ENCODE peak calls at places on chromosomes 11 and 22, in seven cellular contexts. One of them, this sample, is unnamed.
A peak's percentile ranks its signal among the peaks of the same experiment; 100 is the strongest.

GRCh38 chr11:66888282-66888681 is 31.4 kb downstream of the LRFN4 start:
- DNase-seq in WERI-Rb-1: no peak
- DNase-seq in Caco-2: no peak
- DNase-seq in bronchial epithelial cell: no peak
- DNase-seq in pancreas: no peak
- DNase-seq in brain microvascular endothelial cell: no peak
- DNase-seq in upper lobe of left lung: no peak
- DNase-seq in this sample: no peak

GRCh38 chr11:107821199-107821926 is 37.2 kb downstream of the SLC35F2 start:
- DNase-seq in WERI-Rb-1: no peak
- DNase-seq in Caco-2: no peak
- DNase-seq in bronchial epithelial cell: no peak
- DNase-seq in pancreas: no peak
- DNase-seq in brain microvascular endothelial cell: no peak
- DNase-seq in upper lobe of left lung: no peak
- DNase-seq in this sample: no peak

GRCh38 chr22:24588370-24588755 is 4.5 kb downstream of the LRRC75B start:
- DNase-seq in WERI-Rb-1: no peak
- DNase-seq in Caco-2: no peak
- DNase-seq in bronchial epithelial cell: no peak
- DNase-seq in pancreas: peak; percentile 84
- DNase-seq in brain microvascular endothelial cell: no peak
- DNase-seq in upper lobe of left lung: peak; percentile 80
- DNase-seq in this sample: no peak

GRCh38 chr22:36746571-36746970 is 29.3 kb downstream of the IFT27 start:
- DNase-seq in WERI-Rb-1: no peak
- DNase-seq in Caco-2: peak; percentile 19
- DNase-seq in bronchial epithelial cell: no peak
- DNase-seq in pancreas: peak; percentile 33
- DNase-seq in brain microvascular endothelial cell: no peak
- DNase-seq in upper lobe of left lung: no peak
- DNase-seq in this sample: no peak

GRCh38 chr22:44107341-44107740 is 73.4 kb upstream of the PARVG start:
- DNase-seq in WERI-Rb-1: no peak
- DNase-seq in Caco-2: no peak
- DNase-seq in bronchial epithelial cell: no peak
- DNase-seq in pancreas: peak; percentile 11
- DNase-seq in brain microvascular endothelial cell: no peak
- DNase-seq in upper lobe of left lung: no peak
- DNase-seq in this sample: no peak

GRCh38 chr22:37817705-37818311 is 5.4 kb upstream of the GALR3 start:
- DNase-seq in WERI-Rb-1: peak; percentile 81
- DNase-seq in Caco-2: peak; percentile 72
- DNase-seq in bronchial epithelial cell: peak; percentile 44
- DNase-seq in pancreas: peak; percentile 98
- DNase-seq in brain microvascular endothelial cell: peak; percentile 72
- DNase-seq in upper lobe of left lung: peak; percentile 95
- DNase-seq in this sample: no peak

GRCh38 chr11:33610903-33611302 is 89.7 kb downstream of the C11orf91 start:
- DNase-seq in WERI-Rb-1: no peak
- DNase-seq in Caco-2: no peak
- DNase-seq in bronchial epithelial cell: no peak
- DNase-seq in pancreas: no peak
- DNase-seq in brain microvascular endothelial cell: no peak
- DNase-seq in upper lobe of left lung: no peak
- DNase-seq in this sample: no peak

GRCh38 chr11:86395061-86395551 is 20.4 kb downstream of the CCDC81 start:
- DNase-seq in WERI-Rb-1: no peak
- DNase-seq in Caco-2: no peak
- DNase-seq in bronchial epithelial cell: no peak
- DNase-seq in pancreas: no peak
- DNase-seq in brain microvascular endothelial cell: peak; percentile 44
- DNase-seq in upper lobe of left lung: no peak
- DNase-seq in this sample: no peak

GRCh38 chr22:36258750-36259619 is 6.1 kb downstream of the APOL1 start:
- DNase-seq in WERI-Rb-1: peak; percentile 74
- DNase-seq in Caco-2: no peak
- DNase-seq in bronchial epithelial cell: no peak
- DNase-seq in pancreas: no peak
- DNase-seq in brain microvascular endothelial cell: no peak
- DNase-seq in upper lobe of left lung: no peak
- DNase-seq in this sample: no peak

GRCh38 chr22:23218867-23219251 is 38.5 kb downstream of the BCR start:
- DNase-seq in WERI-Rb-1: peak; percentile 95
- DNase-seq in Caco-2: no peak
- DNase-seq in bronchial epithelial cell: no peak
- DNase-seq in pancreas: peak; percentile 72
- DNase-seq in brain microvascular endothelial cell: no peak
- DNase-seq in upper lobe of left lung: peak; percentile 79
- DNase-seq in this sample: no peak

GRCh38 chr11:117506856-117507425 is 179.3 kb downstream of the CEP164 start:
- DNase-seq in WERI-Rb-1: no peak
- DNase-seq in Caco-2: no peak
- DNase-seq in bronchial epithelial cell: no peak
- DNase-seq in pancreas: no peak
- DNase-seq in brain microvascular endothelial cell: no peak
- DNase-seq in upper lobe of left lung: no peak
- DNase-seq in this sample: no peak

GRCh38 chr11:91946397-91947090 is 278.1 kb upstream of the FAT3 start:
- DNase-seq in WERI-Rb-1: no peak
- DNase-seq in Caco-2: no peak
- DNase-seq in bronchial epithelial cell: no peak
- DNase-seq in pancreas: no peak
- DNase-seq in brain microvascular endothelial cell: peak; percentile 3
- DNase-seq in upper lobe of left lung: no peak
- DNase-seq in this sample: peak; percentile 22

GRCh38 chr11:96481806-96482592 is 92.2 kb downstream of the JRKL start:
- DNase-seq in WERI-Rb-1: no peak
- DNase-seq in Caco-2: no peak
- DNase-seq in bronchial epithelial cell: no peak
- DNase-seq in pancreas: no peak
- DNase-seq in brain microvascular endothelial cell: no peak
- DNase-seq in upper lobe of left lung: no peak
- DNase-seq in this sample: no peak

GRCh38 chr22:46538816-46539163 is 1.4 kb upstream of the CELSR1 start:
- DNase-seq in WERI-Rb-1: no peak
- DNase-seq in Caco-2: peak; percentile 32
- DNase-seq in bronchial epithelial cell: peak; percentile 72
- DNase-seq in pancreas: no peak
- DNase-seq in brain microvascular endothelial cell: peak; percentile 38
- DNase-seq in upper lobe of left lung: no peak
- DNase-seq in this sample: no peak

GRCh38 chr22:44337658-44338004 is 24.9 kb upstream of the SHISAL1 start:
- DNase-seq in WERI-Rb-1: peak; percentile 35
- DNase-seq in Caco-2: no peak
- DNase-seq in bronchial epithelial cell: peak; percentile 60
- DNase-seq in pancreas: no peak
- DNase-seq in brain microvascular endothelial cell: peak; percentile 62
- DNase-seq in upper lobe of left lung: no peak
- DNase-seq in this sample: no peak

GRCh38 chr22:31102441-31103081 is 4.8 kb downstream of the SELENOM start:
- DNase-seq in WERI-Rb-1: peak; percentile 28
- DNase-seq in Caco-2: peak; percentile 63
- DNase-seq in bronchial epithelial cell: peak; percentile 67
- DNase-seq in pancreas: no peak
- DNase-seq in brain microvascular endothelial cell: peak; percentile 78
- DNase-seq in upper lobe of left lung: no peak
- DNase-seq in this sample: peak; percentile 86

GRCh38 chr11:73521621-73522020 is 76.3 kb downstream of the FAM168A start:
- DNase-seq in WERI-Rb-1: no peak
- DNase-seq in Caco-2: no peak
- DNase-seq in bronchial epithelial cell: no peak
- DNase-seq in pancreas: no peak
- DNase-seq in brain microvascular endothelial cell: peak; percentile 22
- DNase-seq in upper lobe of left lung: no peak
- DNase-seq in this sample: no peak

GRCh38 chr11:62930157-62930556 is 9.0 kb upstream of the CHRM1 start:
- DNase-seq in WERI-Rb-1: no peak
- DNase-seq in Caco-2: no peak
- DNase-seq in bronchial epithelial cell: no peak
- DNase-seq in pancreas: peak; percentile 20
- DNase-seq in brain microvascular endothelial cell: no peak
- DNase-seq in upper lobe of left lung: no peak
- DNase-seq in this sample: no peak

GRCh38 chr11:17929171-17929570 is 83.7 kb downstream of the SERGEF start:
- DNase-seq in WERI-Rb-1: no peak
- DNase-seq in Caco-2: no peak
- DNase-seq in bronchial epithelial cell: no peak
- DNase-seq in pancreas: no peak
- DNase-seq in brain microvascular endothelial cell: no peak
- DNase-seq in upper lobe of left lung: no peak
- DNase-seq in this sample: no peak

GRCh38 chr22:43270949-43271348 is 72.2 kb downstream of the SCUBE1 start:
- DNase-seq in WERI-Rb-1: no peak
- DNase-seq in Caco-2: no peak
- DNase-seq in bronchial epithelial cell: no peak
- DNase-seq in pancreas: no peak
- DNase-seq in brain microvascular endothelial cell: no peak
- DNase-seq in upper lobe of left lung: no peak
- DNase-seq in this sample: no peak

GRCh38 chr11:12539570-12539969 is 134.7 kb upstream of the TEAD1 start:
- DNase-seq in WERI-Rb-1: no peak
- DNase-seq in Caco-2: no peak
- DNase-seq in bronchial epithelial cell: peak; percentile 95
- DNase-seq in pancreas: no peak
- DNase-seq in brain microvascular endothelial cell: peak; percentile 88
- DNase-seq in upper lobe of left lung: no peak
- DNase-seq in this sample: peak; percentile 83

GRCh38 chr11:65236194-65237059 is 25.3 kb upstream of the POLA2 start:
- DNase-seq in WERI-Rb-1: no peak
- DNase-seq in Caco-2: no peak
- DNase-seq in bronchial epithelial cell: no peak
- DNase-seq in pancreas: no peak
- DNase-seq in brain microvascular endothelial cell: no peak
- DNase-seq in upper lobe of left lung: peak; percentile 69
- DNase-seq in this sample: no peak

GRCh38 chr11:10941429-10941828 is 83.6 kb upstream of the ZBED5 start:
- DNase-seq in WERI-Rb-1: no peak
- DNase-seq in Caco-2: no peak
- DNase-seq in bronchial epithelial cell: no peak
- DNase-seq in pancreas: no peak
- DNase-seq in brain microvascular endothelial cell: no peak
- DNase-seq in upper lobe of left lung: no peak
- DNase-seq in this sample: no peak

GRCh38 chr22:27880778-27881394 is 38.2 kb downstream of the PITPNB start:
- DNase-seq in WERI-Rb-1: peak; percentile 32
- DNase-seq in Caco-2: no peak
- DNase-seq in bronchial epithelial cell: peak; percentile 66
- DNase-seq in pancreas: no peak
- DNase-seq in brain microvascular endothelial cell: peak; percentile 78
- DNase-seq in upper lobe of left lung: no peak
- DNase-seq in this sample: peak; percentile 45

GRCh38 chr11:31408205-31408604 is 38.5 kb downstream of the DNAJC24 start:
- DNase-seq in WERI-Rb-1: no peak
- DNase-seq in Caco-2: no peak
- DNase-seq in bronchial epithelial cell: no peak
- DNase-seq in pancreas: no peak
- DNase-seq in brain microvascular endothelial cell: no peak
- DNase-seq in upper lobe of left lung: no peak
- DNase-seq in this sample: no peak

DNA sequence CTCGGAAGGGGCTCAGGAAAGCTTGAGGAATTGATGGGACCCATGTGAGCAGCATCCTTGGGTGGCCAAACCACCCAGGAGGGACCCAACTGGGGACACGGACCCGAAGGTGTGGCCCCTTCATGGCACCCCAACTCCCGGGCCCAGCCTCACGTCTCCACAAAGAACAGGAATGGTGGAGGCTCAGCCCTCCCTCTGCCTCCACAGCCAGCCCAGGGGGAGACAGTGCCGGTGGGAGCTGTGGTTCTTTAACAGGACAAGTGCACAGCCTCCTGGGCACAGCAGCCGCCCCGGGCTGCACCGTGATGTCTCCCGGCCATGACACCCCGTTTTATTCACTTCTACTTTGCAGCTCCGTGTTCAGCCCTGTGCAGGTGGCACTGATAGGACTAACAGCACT is 587.2 kb downstream of the BRD1 start:
- DNase-seq in WERI-Rb-1: no peak
- DNase-seq in Caco-2: no peak
- DNase-seq in bronchial epithelial cell: no peak
- DNase-seq in pancreas: no peak
- DNase-seq in brain microvascular endothelial cell: no peak
- DNase-seq in upper lobe of left lung: no peak
- DNase-seq in this sample: no peak
- H3K27me3 ChIP-seq in WERI-Rb-1: no peaks in the 10 kb centered on the region
- H3K27me3 ChIP-seq in Caco-2: no peaks in the 10 kb centered on the region
- H3K27me3 ChIP-seq in bronchial epithelial cell: no peaks in the 10 kb centered on the region
- H3K27me3 ChIP-seq in pancreas: no peaks in the 10 kb centered on the region
- H3K27me3 ChIP-seq in brain microvascular endothelial cell: no peaks in the 10 kb centered on the region
- H3K27me3 ChIP-seq in upper lobe of left lung: no peaks in the 10 kb centered on the region
- H3K27me3 ChIP-seq in this sample: no peaks in the 10 kb centered on the region

DNA sequence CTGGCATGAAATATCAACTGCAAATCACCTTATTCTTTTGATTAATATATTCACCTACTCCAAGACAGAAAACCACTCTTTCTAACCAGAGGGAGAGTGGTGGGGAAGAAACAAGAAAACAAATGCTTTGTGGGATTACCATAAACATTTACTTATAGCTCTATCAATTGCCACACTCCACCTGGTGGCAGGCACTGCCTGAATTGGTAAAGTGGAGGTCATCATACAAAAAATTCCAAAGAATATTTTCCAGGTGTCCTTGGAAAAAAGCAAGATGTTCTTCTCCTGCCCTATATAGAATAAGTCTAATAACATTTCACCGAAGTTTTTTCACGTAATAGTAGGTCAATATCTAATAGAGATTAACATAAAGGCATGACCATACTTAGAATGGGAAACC is 45.3 kb downstream of the PHF21A start:
- DNase-seq in WERI-Rb-1: no peak
- DNase-seq in Caco-2: no peak
- DNase-seq in bronchial epithelial cell: no peak
- DNase-seq in pancreas: no peak
- DNase-seq in brain microvascular endothelial cell: no peak
- DNase-seq in upper lobe of left lung: no peak
- DNase-seq in this sample: no peak
- TF ChIP-seq CTCF in WERI-Rb-1: peak; percentile 6
- TF ChIP-seq CTCF in Caco-2: peak; percentile 26
- TF ChIP-seq CTCF in bronchial epithelial cell: peak; percentile 43
- TF ChIP-seq CTCF in pancreas: no peak
- TF ChIP-seq CTCF in brain microvascular endothelial cell: peak; percentile 37
- TF ChIP-seq CTCF in upper lobe of left lung: no peak
- TF ChIP-seq CTCF in this sample: no peak

GRCh38 chr11:44388828-44389645 is 79.1 kb upstream of the ALX4 start:
- DNase-seq in WERI-Rb-1: no peak
- DNase-seq in Caco-2: peak; percentile 4
- DNase-seq in bronchial epithelial cell: no peak
- DNase-seq in pancreas: no peak
- DNase-seq in brain microvascular endothelial cell: no peak
- DNase-seq in upper lobe of left lung: no peak
- DNase-seq in this sample: no peak
- H3K4me3 ChIP-seq in WERI-Rb-1: no peak overlapping the region
- H3K4me3 ChIP-seq in Caco-2: no peak overlapping the region
- H3K4me3 ChIP-seq in bronchial epithelial cell: no peak overlapping the region
- H3K4me3 ChIP-seq in pancreas: no peak overlapping the region
- H3K4me3 ChIP-seq in brain microvascular endothelial cell: no peak overlapping the region
- H3K4me3 ChIP-seq in upper lobe of left lung: no peak overlapping the region
- H3K4me3 ChIP-seq in this sample: no peak overlapping the region

DNA sequence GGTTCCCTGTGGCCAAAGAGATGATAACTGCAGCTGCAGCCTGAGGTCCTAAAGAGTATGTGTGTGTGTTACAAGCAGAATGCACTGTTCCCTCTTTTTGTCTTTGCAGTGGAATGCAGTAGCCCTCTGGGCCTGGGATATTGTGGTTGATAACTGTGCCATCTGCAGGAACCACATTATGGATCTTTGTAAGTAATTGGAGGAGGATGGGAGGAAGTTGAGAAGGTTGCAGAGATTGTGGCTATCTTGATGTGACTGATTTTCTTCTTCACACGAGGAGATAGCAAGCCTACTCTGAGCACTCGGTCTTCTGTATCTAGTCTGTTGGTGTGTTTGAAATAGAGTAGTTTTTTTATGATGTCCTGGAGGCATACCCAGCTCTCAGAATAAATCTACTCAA is 2.3 kb downstream of the RBX1 start:
- DNase-seq in WERI-Rb-1: no peak
- DNase-seq in Caco-2: no peak
- DNase-seq in bronchial epithelial cell: no peak
- DNase-seq in pancreas: no peak
- DNase-seq in brain microvascular endothelial cell: no peak
- DNase-seq in upper lobe of left lung: no peak
- DNase-seq in this sample: no peak
- H3K27me3 ChIP-seq in WERI-Rb-1: no peaks in the 10 kb centered on the region
- H3K27me3 ChIP-seq in Caco-2: no peaks in the 10 kb centered on the region
- H3K27me3 ChIP-seq in bronchial epithelial cell: no peaks in the 10 kb centered on the region
- H3K27me3 ChIP-seq in pancreas: no peaks in the 10 kb centered on the region
- H3K27me3 ChIP-seq in brain microvascular endothelial cell: no peaks in the 10 kb centered on the region
- H3K27me3 ChIP-seq in upper lobe of left lung: no peaks in the 10 kb centered on the region
- H3K27me3 ChIP-seq in this sample: no peaks in the 10 kb centered on the region

This sample was measured in BJ.